ENCODE peak calls at places on chromosome 4, in four cellular contexts. I is GM12878, X is HepG2, N is K562. M is an unnamed sample.

GRCh38 chr4:176270669-176271068 is 1.6 kb upstream of the ASB5 start:
- DNase-seq in N (no peak), I (no peak), X (peak), M (peak)

GRCh38 chr4:57410331-57411052 is 300.3 kb upstream of the IGFBP7 start:
- DNase-seq in N (no peak), I (no peak), X (no peak), M (no peak)

GRCh38 chr4:136737066-136737465 is 795.2 kb downstream of the PCDH18 start:
- DNase-seq in N (no peak), X (no peak), I (no peak), M (no peak)

GRCh38 chr4:89134775-89135319 is 23.5 kb downstream of the TIGD2 start:
- DNase-seq in N (no peak), I (no peak), X (no peak), M (no peak)

GRCh38 chr4:119490335-119490734 is 138.3 kb downstream of the PDE5A start:
- DNase-seq in I (no peak), N (no peak), X (no peak), M (no peak)

GRCh38 chr4:48651869-48652447 is 128.1 kb downstream of the FRYL start:
- DNase-seq in X (no peak), N (no peak), I (no peak), M (no peak)

GRCh38 chr4:124243671-124244366 is 468.7 kb downstream of the ANKRD50 start:
- DNase-seq in N (no peak), X (no peak), I (no peak), M (no peak)

GRCh38 chr4:65798498-65799127 is 128.3 kb upstream of the EPHA5 start:
- DNase-seq in I (no peak), X (no peak), N (no peak), M (no peak)

DNA sequence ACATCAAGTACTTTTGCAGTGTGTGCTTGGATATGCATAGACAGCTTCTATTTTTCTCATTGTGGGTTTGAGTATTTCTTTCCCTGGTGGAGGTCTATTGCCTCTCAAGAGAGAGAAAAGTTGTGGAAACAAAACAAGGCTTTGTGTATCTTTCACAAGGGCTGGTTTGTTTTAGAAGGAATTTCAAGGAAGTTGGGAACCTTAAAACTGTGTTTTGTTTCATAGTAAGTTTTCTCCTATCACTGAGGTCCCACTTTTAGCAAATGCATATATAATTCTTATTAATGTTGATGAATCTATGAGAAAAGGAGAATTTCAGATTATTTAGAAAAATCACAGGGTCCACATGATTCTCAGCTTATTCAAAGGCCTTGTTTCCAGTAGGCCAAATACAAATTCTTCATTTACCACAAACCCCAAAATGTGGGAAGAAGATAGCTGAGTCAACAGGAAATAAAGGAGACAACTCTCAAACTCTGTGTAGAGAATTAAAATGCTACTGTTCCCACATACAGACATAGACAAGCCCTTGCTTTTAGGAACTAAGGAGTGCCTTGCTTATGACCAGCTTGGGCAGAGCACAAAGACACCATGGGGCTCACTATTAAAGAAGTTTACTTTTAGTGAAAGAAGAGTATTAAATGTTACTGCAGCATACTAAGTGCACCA is 177.3 kb upstream of the LEF1 start:
- DNase-seq in I (no peak), N (no peak), X (no peak), M (no peak)
- TF ChIP-seq CTCF in I (no peak), N (no peak), X (no peak), M (no peak)

GRCh38 chr4:168877779-168878491 is 132.1 kb downstream of the CBR4 start:
- DNase-seq in N (no peak), I (no peak), X (no peak), M (no peak)

GRCh38 chr4:168879178-168879577 is 130.9 kb downstream of the CBR4 start:
- DNase-seq in I (no peak), N (no peak), X (no peak), M (no peak)

GRCh38 chr4:168874083-168874482 is 136.0 kb downstream of the CBR4 start:
- DNase-seq in I (no peak), N (no peak), X (no peak), M (no peak)

GRCh38 chr4:168877407-168877778 is 132.7 kb downstream of the CBR4 start:
- DNase-seq in N (no peak), I (no peak), X (no peak), M (no peak)

DNA sequence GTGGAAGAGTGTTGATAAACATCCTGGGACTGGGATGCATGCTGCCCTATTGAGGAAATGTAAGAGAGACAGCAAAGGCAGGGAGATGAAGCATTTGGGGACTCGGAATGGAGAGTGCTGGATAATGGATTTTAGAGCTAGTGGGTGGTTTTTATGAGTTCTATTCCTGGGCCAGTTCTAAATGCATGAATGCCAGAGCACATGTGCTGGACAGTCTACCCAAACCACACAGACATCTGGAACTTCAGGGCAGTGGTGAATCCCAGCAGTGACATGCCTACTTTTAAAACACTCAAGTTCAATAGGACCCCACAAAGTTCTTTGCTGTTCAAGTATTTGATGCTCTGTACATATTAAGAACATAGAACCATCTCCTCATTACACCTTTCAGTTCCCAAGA is 133.9 kb downstream of the CBR4 start:
- DNase-seq in N (no peak), X (no peak), I (no peak), M (no peak)
- TF ChIP-seq RAD21 in N (no peak), X (no peak), I (no peak), M (no peak)

GRCh38 chr4:148447672-148448071 is 5.5 kb upstream of the NR3C2 start:
- DNase-seq in I (no peak), X (no peak), N (no peak), M (no peak)
- TF ChIP-seq JUNB in I (no peak), X (no peak), N (no peak), M (no peak)

GRCh38 chr4:31788676-31789075 is 1068.5 kb downstream of the PCDH7 start:
- DNase-seq in I (no peak), N (no peak), X (no peak), M (no peak)

GRCh38 chr4:31791666-31792065 is 1071.5 kb downstream of the PCDH7 start:
- DNase-seq in N (no peak), I (no peak), X (no peak), M (no peak)

GRCh38 chr4:31793907-31794306 is 1073.7 kb downstream of the PCDH7 start:
- DNase-seq in I (no peak), X (no peak), N (no peak), M (no peak)
- TF ChIP-seq CTCF in I (peak), X (no peak), N (no peak), M (no peak)

GRCh38 chr4:5759236-5760075 is 48.5 kb downstream of the EVC start:
- DNase-seq in N (no peak), X (no peak), I (no peak), M (no peak)

GRCh38 chr4:5760246-5760645 is 49.2 kb downstream of the EVC start:
- DNase-seq in X (no peak), N (no peak), I (no peak), M (no peak)

GRCh38 chr4:5757954-5758353 is 47.0 kb downstream of the EVC start:
- DNase-seq in I (no peak), X (no peak), N (no peak), M (no peak)

GRCh38 chr4:5757536-5757935 is 46.5 kb downstream of the EVC start:
- DNase-seq in N (no peak), I (no peak), X (no peak), M (no peak)

GRCh38 chr4:5758741-5759140 is 47.7 kb downstream of the EVC start:
- DNase-seq in X (no peak), N (no peak), I (peak), M (peak)
- TF ChIP-seq RAD21 in X (no peak), N (no peak), I (peak), M (no peak)

DNA sequence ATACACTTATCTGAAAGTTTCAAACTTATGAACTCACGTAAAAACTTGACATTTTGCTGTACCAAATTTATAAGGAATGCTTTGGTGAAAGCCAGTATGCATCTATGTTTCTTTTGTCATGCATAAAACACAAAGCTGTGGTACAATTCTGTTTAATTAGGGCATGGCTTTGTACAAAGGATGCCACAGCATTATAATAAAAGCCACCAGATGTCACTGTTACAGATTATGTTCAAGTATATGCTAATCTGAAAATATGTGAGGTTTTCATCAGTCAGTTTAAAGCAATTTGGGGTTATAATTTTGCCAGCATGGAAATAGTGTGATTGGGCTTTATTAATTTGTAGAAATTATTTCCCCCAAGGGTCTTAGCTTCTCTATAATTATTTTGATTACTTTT is 69.0 kb downstream of the ATOH1 start:
- DNase-seq in X (peak), N (no peak), I (no peak), M (peak)
- TF ChIP-seq JUNB in X (no peak), N (no peak), I (no peak), M (no peak)

GRCh38 chr4:153293675-153294057 is 50.8 kb upstream of the MND1 start:
- DNase-seq in X (no peak), N (no peak), I (no peak), M (no peak)

GRCh38 chr4:153297116-153297515 is 47.4 kb upstream of the MND1 start:
- DNase-seq in X (no peak), I (no peak), N (no peak), M (no peak)

GRCh38 chr4:153296424-153296823 is 48.1 kb upstream of the MND1 start:
- DNase-seq in X (no peak), I (no peak), N (no peak), M (no peak)

GRCh38 chr4:153294631-153295030 is 49.9 kb upstream of the MND1 start:
- DNase-seq in N (no peak), X (no peak), I (no peak), M (no peak)

GRCh38 chr4:153295131-153295755 is 49.2 kb upstream of the MND1 start:
- DNase-seq in I (no peak), N (peak), X (no peak), M (no peak)
- TF ChIP-seq CTCF in I (no peak), N (peak), X (no peak), M (no peak)

DNA sequence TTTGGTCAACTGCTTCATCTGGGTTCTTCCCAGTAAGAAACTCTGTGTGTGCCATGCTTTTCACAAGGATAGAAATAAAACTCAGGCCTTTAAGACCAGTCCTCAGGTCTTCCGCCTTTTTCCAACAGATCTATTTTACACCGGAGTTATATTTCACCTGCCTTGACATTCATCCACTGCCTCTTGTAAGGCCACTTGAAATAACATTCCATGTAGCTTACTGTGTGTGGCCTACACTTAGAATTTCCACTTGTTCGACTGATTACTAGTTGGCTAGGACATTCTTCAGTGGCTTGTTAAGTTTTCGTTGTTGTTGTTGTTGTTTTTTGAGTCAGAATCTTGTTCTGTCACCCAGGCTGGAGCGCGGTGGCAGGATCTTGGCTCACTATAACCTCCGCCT is 92.8 kb upstream of the UNC5C start:
- DNase-seq in N (no peak), I (no peak), X (no peak), M (no peak)
- TF ChIP-seq RAD21 in N (no peak), I (no peak), X (no peak), M (no peak)

GRCh38 chr4:108270466-108271450 is 102.0 kb upstream of the LEF1 start:
- DNase-seq in X (no peak), N (no peak), I (no peak), M (no peak)
- TF ChIP-seq JUNB in X (no peak), N (no peak), I (no peak), M (no peak)

GRCh38 chr4:35725131-35725530 is 519.2 kb downstream of the ARAP2 start:
- DNase-seq in I (no peak), N (no peak), X (peak), M (no peak)
- TF ChIP-seq CTCF in I (peak), N (no peak), X (peak), M (no peak)

M was measured in A549.